ENCODE peak calls at places on chromosome 13, in seven cellular contexts. Y, O, S, B, C, A and I are unnamed samples.

GRCh38 chr13:109672545-109672944 is 113.8 kb downstream of the IRS2 start:
- DNase-seq in S (no peak), B (no peak), O (no peak), Y (no peak), C (no peak), A (no peak), I (no peak)

GRCh38 chr13:40430234-40430633 is 236.2 kb downstream of the FOXO1 start:
- DNase-seq in A (no peak), C (no peak), B (no peak), O (no peak), S (no peak), Y (no peak), I (no peak)

GRCh38 chr13:100667894-100668293 is 6.7 kb downstream of the TMTC4 start:
- DNase-seq in C (no peak), B (no peak), S (no peak), O (no peak), Y (no peak), A (no peak), I (no peak)

GRCh38 chr13:109673477-109673876 is 112.9 kb downstream of the IRS2 start:
- DNase-seq in O (no peak), C (no peak), A (no peak), B (no peak), Y (no peak), S (no peak), I (no peak)

GRCh38 chr13:40058757-40059236 is 403.3 kb downstream of the COG6 start:
- DNase-seq in Y (peak), C (no peak), O (no peak), S (no peak), B (no peak), A (no peak), I (no peak)

GRCh38 chr13:23570099-23570926 is at the start of gene TNFRSF19:
- DNase-seq in Y (peak), S (no peak), B (peak), C (no peak), A (no peak), O (peak), I (peak)

GRCh38 chr13:111508164-111508870 is 187.9 kb downstream of the TEX29 start:
- DNase-seq in O (no peak), B (no peak), C (no peak), Y (no peak), A (no peak), S (no peak), I (no peak)

GRCh38 chr13:93254775-93255174 is 28.2 kb downstream of the GPC6 start:
- DNase-seq in O (no peak), Y (no peak), B (no peak), A (no peak), C (no peak), S (no peak), I (no peak)

GRCh38 chr13:67996101-67996500 is 766.0 kb upstream of the PCDH9 start:
- DNase-seq in O (no peak), B (no peak), A (no peak), Y (no peak), C (no peak), S (no peak), I (no peak)

GRCh38 chr13:31234729-31235128 is 35.0 kb downstream of the B3GLCT start:
- DNase-seq in Y (no peak), A (no peak), B (no peak), O (no peak), S (peak), C (no peak), I (no peak)

GRCh38 chr13:23470706-23471610 is 37.5 kb upstream of the SACS start:
- DNase-seq in S (no peak), B (no peak), A (no peak), Y (no peak), C (no peak), O (no peak), I (no peak)

GRCh38 chr13:42539670-42540069 is 34.3 kb upstream of the TNFSF11 start:
- DNase-seq in A (no peak), S (no peak), O (no peak), Y (peak), C (no peak), B (no peak), I (no peak)

GRCh38 chr13:85806553-85807175 is 7.4 kb upstream of the SLITRK6 start:
- DNase-seq in O (no peak), C (no peak), Y (peak), A (no peak), B (no peak), S (peak), I (peak)

GRCh38 chr13:60655268-60655667 is 258.2 kb downstream of the TDRD3 start:
- DNase-seq in B (no peak), Y (no peak), C (no peak), A (no peak), O (no peak), S (no peak), I (no peak)

GRCh38 chr13:45299194-45299593 is 41.8 kb downstream of the TPT1 start:
- DNase-seq in S (no peak), A (no peak), B (no peak), O (no peak), C (no peak), Y (no peak), I (no peak)

GRCh38 chr13:42011601-42012401 is 36.6 kb upstream of the DGKH start:
- DNase-seq in A (peak), B (no peak), Y (no peak), S (no peak), C (peak), O (peak), I (no peak)

GRCh38 chr13:21676611-21677021 is 5.7 kb downstream of the FGF9 start:
- DNase-seq in C (no peak), B (peak), A (no peak), O (no peak), Y (no peak), S (peak), I (no peak)
- H3K4me3 ChIP-seq in C (no peak), B (no peak), A (no peak), O (no peak), Y (no peak), S (no peak), I (no peak)

GRCh38 chr13:113650275-113650674 is 7.7 kb downstream of the ATP4B start:
- DNase-seq in Y (no peak), O (no peak), A (no peak), S (no peak), B (no peak), C (peak), I (no peak)

GRCh38 chr13:113648218-113648615 is 9.8 kb downstream of the ATP4B start:
- DNase-seq in S (no peak), O (no peak), A (no peak), Y (no peak), C (peak), B (no peak), I (no peak)

GRCh38 chr13:113650731-113651148 is 7.3 kb downstream of the ATP4B start:
- DNase-seq in C (peak), Y (no peak), O (no peak), B (no peak), A (no peak), S (no peak), I (no peak)

GRCh38 chr13:113647351-113648217 is 10.4 kb downstream of the ATP4B start:
- DNase-seq in A (peak), B (peak), S (no peak), Y (peak), C (peak), O (peak), I (no peak)

GRCh38 chr13:113649212-113649611 is 8.8 kb downstream of the ATP4B start:
- DNase-seq in Y (no peak), C (peak), S (no peak), B (no peak), O (no peak), A (no peak), I (no peak)
- TF ChIP-seq CTCF in Y (no peak), C (no peak), S (no peak), B (no peak), O (no peak), A (no peak), I (no peak)

GRCh38 chr13:97353927-97354326 is 80.0 kb upstream of the RAP2A start:
- DNase-seq in O (no peak), B (no peak), Y (peak), S (no peak), C (no peak), A (peak), I (peak)
- H3K27ac ChIP-seq in O (no peak), B (no peak), Y (no peak), S (no peak), C (no peak), A (no peak), I (no peak)

GRCh38 chr13:98823442-98823841 is 71.0 kb upstream of the SLC15A1 start:
- DNase-seq in C (no peak), O (peak), B (no peak), Y (no peak), A (no peak), S (no peak), I (no peak)

GRCh38 chr13:98827449-98827848 is 75.0 kb upstream of the SLC15A1 start:
- DNase-seq in Y (no peak), S (no peak), O (no peak), A (no peak), B (no peak), C (no peak), I (no peak)

GRCh38 chr13:98824376-98825160 is 72.1 kb upstream of the SLC15A1 start:
- DNase-seq in O (no peak), Y (peak), A (no peak), C (no peak), B (no peak), S (peak), I (no peak)

GRCh38 chr13:98826156-98826555 is 73.7 kb upstream of the SLC15A1 start:
- DNase-seq in O (no peak), A (no peak), S (peak), Y (no peak), B (no peak), C (no peak), I (no peak)

GRCh38 chr13:98825659-98826058 is 73.2 kb upstream of the SLC15A1 start:
- DNase-seq in O (no peak), Y (no peak), B (no peak), C (no peak), A (no peak), S (peak), I (no peak)
- H3K4me3 ChIP-seq in O (no peak), Y (no peak), B (no peak), C (no peak), A (no peak), S (peak), I (no peak)

DNA sequence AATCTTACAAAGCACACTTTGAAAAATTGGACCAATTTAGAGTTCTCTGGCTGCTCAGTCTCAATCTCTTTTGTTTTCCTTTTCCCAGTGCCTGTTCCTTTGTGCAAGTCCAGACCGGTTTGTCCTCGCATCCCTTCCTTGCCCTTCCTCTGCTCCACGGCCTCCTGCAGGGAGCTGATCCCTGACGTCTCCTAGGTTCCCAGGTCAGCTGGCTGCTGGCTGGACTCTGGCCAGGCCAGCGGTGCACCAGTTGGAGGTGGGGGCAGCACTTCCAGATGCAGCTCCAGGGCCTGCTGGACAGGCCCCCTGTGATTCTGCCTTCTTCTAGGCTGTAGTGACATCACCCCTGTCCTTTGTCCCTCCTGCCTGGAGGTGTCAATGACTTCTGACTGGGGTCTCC is 44.0 kb upstream of the KPNA3 start:
- DNase-seq in B (no peak), S (no peak), Y (peak), C (no peak), A (no peak), O (no peak), I (no peak)
- TF ChIP-seq CTCF in B (no peak), S (no peak), Y (no peak), C (no peak), A (no peak), O (no peak), I (no peak)

DNA sequence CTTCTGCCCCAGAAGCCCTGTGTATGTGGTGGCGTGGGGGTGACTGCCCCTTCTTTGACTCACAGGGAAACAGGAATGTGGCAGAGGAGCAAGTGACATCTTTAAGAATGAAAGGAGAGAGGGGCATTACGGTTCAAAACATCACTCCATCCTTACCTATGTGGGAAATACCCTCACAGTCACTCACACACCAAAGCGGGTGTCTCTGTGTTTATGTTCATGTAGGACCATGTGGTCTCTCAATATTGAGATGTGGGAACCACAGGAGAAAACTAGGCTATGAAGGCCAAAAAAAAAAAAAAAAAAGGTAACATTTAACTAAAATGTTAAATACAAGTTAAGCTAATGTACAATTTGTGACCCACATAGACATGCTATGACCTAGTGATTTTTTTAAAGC is 153.6 kb upstream of the GPR12 start:
- DNase-seq in Y (no peak), O (no peak), S (no peak), B (no peak), C (no peak), A (no peak), I (no peak)
- H3K27ac ChIP-seq in Y (no peak), O (no peak), S (no peak), B (no peak), C (no peak), A (no peak), I (no peak)

DNA sequence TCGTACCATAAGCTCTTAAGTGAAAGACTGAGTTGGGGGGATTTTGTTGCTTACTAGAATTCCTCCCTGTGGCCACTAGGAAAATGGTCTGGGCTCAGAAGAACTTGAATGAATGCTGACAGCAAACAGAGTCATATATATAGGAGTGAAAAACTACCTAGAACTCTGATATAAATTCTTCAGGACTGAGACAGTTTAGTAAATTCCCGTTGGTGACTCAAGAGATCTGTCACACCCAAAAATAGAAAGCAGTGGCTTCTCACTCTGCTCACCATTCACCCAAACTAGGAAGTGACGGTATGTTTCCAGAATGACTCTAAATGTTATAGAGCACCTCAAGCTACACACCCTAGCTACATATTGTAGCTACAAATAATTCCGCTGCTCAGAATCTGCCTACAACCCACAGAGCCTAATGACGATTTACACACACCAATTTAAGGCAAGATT is 116.2 kb downstream of the TBC1D4 start:
- DNase-seq in S (peak), Y (peak), O (no peak), A (peak), B (no peak), C (no peak), I (peak)
- H3K4me3 ChIP-seq in S (no peak), Y (no peak), O (no peak), A (no peak), B (peak), C (no peak), I (no peak)